ENCODE peak calls at places on chromosomes 16 and 17, in nine cellular contexts. V is psoas muscle; L is neural crest cell; Z is naive B cell; B is mucosa of gallbladder; K is germinal center; M is stimulated activated CD8-positive, alpha-beta memory T cell treated with anti-CD3 and anti-CD28 coated beads, Interleukin-4, amount 100 ng/mL, for 48 hours; I is activated CD4-positive, alpha-beta T cell treated with anti-CD3 and anti-CD28 coated beads, Interleukin-2, amount 10 ng/mL, durations not matched to agents 7 days and 5 days; R is Calu3. Q is an unnamed sample.

GRCh38 chr16:55154956-55155355 is 169.0 kb upstream of the IRX6 start:
- DNase-seq in R (no peak), I (no peak), K (no peak), V (no peak), M (no peak), B (no peak), Z (no peak), L (no peak), Q (no peak)

GRCh38 chr17:55674107-55674506 is 48.6 kb downstream of the TMEM100 start:
- DNase-seq in V (no peak), Z (no peak), M (no peak), L (no peak), R (no peak), B (no peak), K (no peak), I (no peak), Q (no peak)

GRCh38 chr16:4690946-4691665 is 2.3 kb upstream of the NUDT16L1 start:
- DNase-seq in K (no peak), L (no peak), B (no peak), M (no peak), V (peak; percentile 43), R (no peak), Z (no peak), I (no peak), Q (no peak)

GRCh38 chr16:2095315-2095853 is 40.3 kb downstream of the PKD1 start:
- DNase-seq in I (no peak), K (no peak), M (no peak), L (no peak), Z (no peak), R (no peak), B (no peak), V (no peak), Q (no peak)

GRCh38 chr16:77551352-77551751 is 116.5 kb upstream of the ADAMTS18 start:
- DNase-seq in V (no peak), R (no peak), M (no peak), B (no peak), K (no peak), L (no peak), I (no peak), Z (no peak), Q (no peak)

GRCh38 chr16:27745348-27745747 is 195.4 kb downstream of the KATNIP start:
- DNase-seq in L (no peak), Z (no peak), K (no peak), R (no peak), V (no peak), B (no peak), I (no peak), M (no peak), Q (no peak)

GRCh38 chr17:40022961-40023541 is 7.8 kb downstream of the CSF3 start:
- DNase-seq in V (peak; percentile 85), L (no peak), K (no peak), Z (no peak), M (no peak), B (no peak), R (peak; percentile 74), I (no peak), Q (no peak)

GRCh38 chr16:57131351-57131970 is 39.1 kb downstream of the CPNE2 start:
- DNase-seq in B (no peak), L (no peak), K (no peak), Z (no peak), M (no peak), I (no peak), R (no peak), V (peak; percentile 45), Q (no peak)

GRCh38 chr17:2212328-2212981 is 91.1 kb downstream of the SMG6 start:
- DNase-seq in M (no peak), L (no peak), R (peak; percentile 3), B (no peak), I (no peak), K (no peak), V (peak; percentile 75), Z (no peak), Q (no peak)

GRCh38 chr17:82692268-82692667 is 6.2 kb downstream of the RAB40B start:
- DNase-seq in R (no peak), L (no peak), I (no peak), M (no peak), V (peak; percentile 31), K (no peak), B (no peak), Z (no peak), Q (no peak)

GRCh38 chr16:54177857-54178490 is 108.6 kb downstream of the IRX3 start:
- DNase-seq in B (no peak), R (no peak), I (no peak), K (no peak), V (no peak), L (no peak), M (no peak), Z (no peak), Q (no peak)

GRCh38 chr17:20216154-20216815 is 207.1 kb downstream of the SPECC1 start:
- DNase-seq in M (no peak), K (peak; percentile 22), I (no peak), R (no peak), Z (no peak), L (no peak), V (no peak), B (no peak), Q (no peak)

GRCh38 chr17:74297941-74298340 is 23.9 kb downstream of the DNAI2 start:
- DNase-seq in L (no peak), M (peak; percentile 69), K (no peak), B (no peak), Z (no peak), V (no peak), R (no peak), I (no peak), Q (no peak)

GRCh38 chr16:31265329-31266245 is 5.8 kb downstream of the ITGAM start:
- DNase-seq in L (no peak), R (peak; percentile 91), M (peak; percentile 86), K (no peak), V (no peak), Z (peak; percentile 33), B (no peak), I (peak; percentile 21), Q (peak; percentile 49)

GRCh38 chr16:47377156-47377555 is 83.7 kb downstream of the ITFG1 start:
- DNase-seq in R (no peak), B (no peak), M (no peak), I (no peak), Z (no peak), K (no peak), V (no peak), L (no peak), Q (no peak)

GRCh38 chr17:41415833-41416335 is 8.5 kb downstream of the KRT37 start:
- DNase-seq in V (no peak), R (no peak), M (no peak), Z (no peak), L (no peak), I (no peak), K (no peak), B (peak; percentile 58), Q (no peak)

GRCh38 chr17:74759243-74759801 is 10.9 kb downstream of the NHERF1 start:
- DNase-seq in I (peak; percentile 74), V (no peak), Z (peak; percentile 28), R (peak; percentile 55), L (no peak), M (peak; percentile 62), K (no peak), B (no peak), Q (peak; percentile 45)

GRCh38 chr17:30236807-30237206 is 1.3 kb upstream of the SLC6A4 start:
- DNase-seq in Z (no peak), V (peak; percentile 73), K (peak; percentile 42), M (peak; percentile 54), L (peak; percentile 64), B (no peak), R (peak; percentile 81), I (no peak), Q (no peak)

GRCh38 chr16:2082171-2082982 is 34.6 kb downstream of the TSC2 start:
- DNase-seq in Z (no peak), L (no peak), I (no peak), V (no peak), R (no peak), M (no peak), B (peak; percentile 49), K (no peak), Q (no peak)

GRCh38 chr17:32489320-32490100 is 2.7 kb downstream of the CDK5R1 start:
- DNase-seq in B (no peak), L (no peak), V (no peak), K (peak; percentile 26), R (no peak), M (no peak), Z (no peak), I (no peak), Q (no peak)

GRCh38 chr16:1088295-1089170 is 7.5 kb downstream of the C1QTNF8 start:
- DNase-seq in I (no peak), R (no peak), L (no peak), V (no peak), K (no peak), B (peak; percentile 39), Z (no peak), M (no peak), Q (no peak)

GRCh38 chr17:60971515-60972369 is 294.1 kb downstream of the BCAS3 start:
- DNase-seq in V (no peak), Z (peak; percentile 17), R (peak; percentile 45), M (peak; percentile 49), L (peak; percentile 41), B (peak; percentile 32), I (peak; percentile 49), K (peak; percentile 26), Q (peak; percentile 1)

GRCh38 chr16:89122322-89122831 is 28.7 kb downstream of the ACSF3 start:
- DNase-seq in I (peak; percentile 78), B (no peak), M (no peak), R (no peak), L (no peak), Z (peak; percentile 66), V (peak; percentile 20), K (peak; percentile 89), Q (peak; percentile 28)

GRCh38 chr16:58421029-58421428 is 28.8 kb downstream of the GINS3 start:
- DNase-seq in B (no peak), L (no peak), R (no peak), V (no peak), M (no peak), Z (no peak), K (no peak), I (no peak), Q (no peak)

GRCh38 chr16:69796285-69797118 is 34.4 kb downstream of the WWP2 start:
- DNase-seq in K (peak; percentile 60), M (peak; percentile 29), L (peak; percentile 40), B (peak; percentile 37), V (no peak), R (peak; percentile 55), I (peak; percentile 37), Z (peak; percentile 40), Q (peak; percentile 7)

GRCh38 chr16:31007684-31008083 is 2.8 kb downstream of the STX1B start:
- DNase-seq in L (no peak), K (no peak), V (no peak), M (no peak), Z (no peak), R (no peak), I (no peak), B (no peak), Q (no peak)

GRCh38 chr17:57403241-57403640 is 146.9 kb downstream of the MSI2 start:
- DNase-seq in V (no peak), M (no peak), Z (no peak), B (no peak), I (no peak), K (no peak), L (no peak), R (no peak), Q (no peak)

GRCh38 chr17:59839646-59840328 is 53.0 kb downstream of the TUBD1 start:
- DNase-seq in K (no peak), L (no peak), R (no peak), M (no peak), B (no peak), V (no peak), I (no peak), Z (no peak), Q (no peak)

GRCh38 chr17:65324977-65325376 is 187.8 kb downstream of the RGS9 start:
- DNase-seq in R (no peak), L (no peak), Z (no peak), I (no peak), B (peak; percentile 31), M (no peak), K (no peak), V (no peak), Q (no peak)

GRCh38 chr16:57892041-57892440 is 78.9 kb downstream of the CNGB1 start:
- DNase-seq in I (no peak), Z (no peak), B (no peak), K (no peak), L (no peak), R (peak; percentile 40), V (no peak), M (no peak), Q (no peak)